ENCODE peak calls at places on chromosomes 7 and 10, in four cellular contexts. R is SK-N-SH, Z is GM23248, J is PC-3. G is an unnamed sample.

GRCh38 chr7:114864278-114864677 is 57.6 kb upstream of the MDFIC start:
- DNase-seq in R (no peak), Z (peak; percentile 50), J (peak; percentile 48), G (no peak)

GRCh38 chr7:29289156-29290021 is 94.8 kb downstream of the CHN2 start:
- DNase-seq in R (no peak), Z (no peak), J (no peak), G (no peak)

GRCh38 chr10:130160775-130161174 is 24.6 kb downstream of the GLRX3 start:
- DNase-seq in R (no peak), Z (no peak), J (no peak), G (peak; percentile 38)

GRCh38 chr7:24504040-24504439 is 69.2 kb upstream of the PALS2 start:
- DNase-seq in R (no peak), Z (no peak), J (no peak), G (no peak)

GRCh38 chr10:70985824-70986336 is 97.5 kb upstream of the PCBD1 start:
- DNase-seq in R (no peak), Z (no peak), J (peak; percentile 74), G (no peak)

GRCh38 chr7:34320926-34321609 is 336.9 kb upstream of the NPSR1 start:
- DNase-seq in R (peak; percentile 78), Z (peak; percentile 80), J (peak; percentile 74), G (peak; percentile 90)

GRCh38 chr7:1264345-1265280 is 31.9 kb downstream of the UNCX start:
- DNase-seq in R (no peak), Z (no peak), J (no peak), G (no peak)

GRCh38 chr7:128742206-128742605 is 3.0 kb downstream of the CALU start:
- DNase-seq in R (no peak), Z (peak; percentile 94), J (peak; percentile 82), G (no peak)

GRCh38 chr10:44292390-44293002 is 92.4 kb downstream of the CXCL12 start:
- DNase-seq in R (no peak), Z (no peak), J (no peak), G (peak; percentile 59)

GRCh38 chr7:27091936-27092752 is 3.7 kb downstream of the HOXA1 start:
- DNase-seq in R (no peak), Z (no peak), J (no peak), G (peak; percentile 83)

GRCh38 chr7:134186801-134187200 is 59.7 kb downstream of the LRGUK start:
- DNase-seq in R (no peak), Z (no peak), J (no peak), G (no peak)

GRCh38 chr7:87312215-87312865 is 33.1 kb upstream of the CROT start:
- DNase-seq in R (peak; percentile 73), Z (peak; percentile 74), J (peak; percentile 75), G (peak; percentile 68)

GRCh38 chr7:130417215-130417614 is 23.6 kb downstream of the CEP41 start:
- DNase-seq in R (no peak), Z (no peak), J (no peak), G (no peak)

GRCh38 chr7:31027161-31027965 is 24.7 kb upstream of the ADCYAP1R1 start:
- DNase-seq in R (peak; percentile 79), Z (peak; percentile 22), J (no peak), G (peak; percentile 58)

GRCh38 chr7:88072715-88073055 is 138.6 kb downstream of the ADAM22 start:
- DNase-seq in R (no peak), Z (no peak), J (no peak), G (no peak)

GRCh38 chr10:102758226-102758932 is 14.6 kb downstream of the WBP1L start:
- DNase-seq in R (no peak), Z (no peak), J (no peak), G (no peak)

GRCh38 chr10:100508691-100509150 is 10.9 kb downstream of the SEC31B start:
- DNase-seq in R (peak; percentile 70), Z (peak; percentile 67), J (peak; percentile 67), G (peak; percentile 91)

GRCh38 chr7:133934262-133934973 is 192.7 kb upstream of the LRGUK start:
- DNase-seq in R (no peak), Z (no peak), J (no peak), G (peak; percentile 65)

GRCh38 chr7:8286118-8286517 is 24.2 kb upstream of the ICA1 start:
- DNase-seq in R (no peak), Z (no peak), J (no peak), G (no peak)

GRCh38 chr7:83520706-83521105 is 128.2 kb downstream of the SEMA3E start:
- DNase-seq in R (no peak), Z (no peak), J (no peak), G (no peak)

GRCh38 chr7:41576176-41576575 is 126.7 kb downstream of the INHBA start:
- DNase-seq in R (no peak), Z (peak; percentile 31), J (peak; percentile 56), G (no peak)

GRCh38 chr7:137592232-137592896 is 248.8 kb upstream of the PTN start:
- DNase-seq in R (peak; percentile 74), Z (peak; percentile 83), J (peak; percentile 85), G (peak; percentile 80)

GRCh38 chr10:7135188-7135587 is 275.6 kb downstream of the SFMBT2 start:
- DNase-seq in R (no peak), Z (no peak), J (no peak), G (no peak)

GRCh38 chr10:7134448-7134847 is 276.4 kb downstream of the SFMBT2 start:
- DNase-seq in R (no peak), Z (no peak), J (no peak), G (no peak)

GRCh38 chr10:7133958-7134357 is 276.9 kb downstream of the SFMBT2 start:
- DNase-seq in R (no peak), Z (no peak), J (no peak), G (no peak)

GRCh38 chr10:7130191-7130911 is 280.5 kb downstream of the SFMBT2 start:
- DNase-seq in R (no peak), Z (no peak), J (no peak), G (no peak)

DNA sequence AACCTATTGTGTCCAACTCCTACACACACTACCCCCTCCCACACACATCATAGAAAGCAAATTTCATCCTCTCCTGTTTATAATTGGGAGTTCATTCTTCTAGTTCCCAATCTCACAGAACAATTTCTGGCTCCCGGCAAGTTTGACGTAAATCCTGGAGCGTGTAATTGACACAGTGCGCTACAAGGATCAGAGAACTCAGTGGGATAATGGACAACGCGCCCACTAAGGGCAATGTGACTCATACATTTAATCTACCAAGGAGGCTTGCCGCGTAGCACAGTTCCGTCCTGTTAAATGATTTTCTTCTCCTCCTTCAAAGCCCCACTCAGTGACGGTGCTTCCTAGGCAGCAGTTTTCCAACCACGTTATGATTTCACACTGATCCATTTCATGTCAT is 277.6 kb downstream of the SFMBT2 start:
- DNase-seq in R (no peak), Z (no peak), J (no peak), G (no peak)
- TF ChIP-seq EZH2phosphoT487 in R (no peak), Z (no peak), J (no peak), G (no peak)

DNA sequence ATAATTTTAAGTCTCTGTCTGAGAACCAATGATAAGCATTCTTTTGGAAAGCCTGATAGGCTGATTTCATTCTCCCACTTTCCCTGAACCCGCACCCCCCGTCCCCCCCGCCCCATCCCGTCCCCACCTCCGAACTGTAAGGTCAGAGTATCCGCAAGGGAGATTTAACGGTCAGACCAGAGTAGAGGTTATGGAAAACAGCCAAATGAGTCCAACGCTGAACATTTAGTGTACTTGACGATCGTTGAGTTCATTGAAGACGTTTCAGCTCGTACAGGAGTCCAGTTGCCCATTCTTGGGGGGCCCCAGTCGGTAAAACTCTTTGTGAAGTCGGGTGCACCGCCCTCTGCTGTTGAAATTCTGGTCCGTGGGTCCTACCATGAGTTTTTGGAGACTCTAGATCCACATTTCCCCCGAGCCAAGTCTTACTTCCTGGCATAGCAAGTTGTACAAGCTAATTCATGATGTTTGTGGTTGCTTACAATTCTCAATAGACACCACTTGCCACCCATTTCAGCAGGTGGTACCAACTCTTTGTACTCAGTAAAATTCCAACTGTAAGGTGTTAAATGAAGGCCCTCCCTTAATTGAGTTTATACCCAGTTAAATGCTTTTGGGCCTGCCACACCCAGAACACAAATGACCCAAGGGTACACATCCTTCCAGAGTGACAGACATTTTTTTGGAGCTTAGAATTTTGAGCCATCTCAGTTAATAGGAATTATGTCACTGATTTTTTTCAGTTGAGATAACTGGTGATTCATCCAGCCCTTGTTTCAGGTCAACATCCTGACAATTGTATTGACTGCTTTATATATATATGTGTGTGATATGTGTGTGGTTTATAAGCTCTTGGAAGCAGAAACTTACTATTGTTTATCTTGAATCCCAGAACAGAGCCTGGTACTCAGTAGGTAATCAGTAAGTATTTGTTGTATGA is 1.2 kb downstream of the MARCHF5 start:
- DNase-seq in R (peak; percentile 59), Z (peak; percentile 74), J (peak; percentile 64), G (peak; percentile 54)
- H2AFZ ChIP-seq in R (no peak overlapping the region), Z (peak overlapping the region; percentile 99), J (no peak overlapping the region), G (no peak overlapping the region)

GRCh38 chr10:5840314-5841307 is 27.4 kb upstream of the GDI2 start:
- DNase-seq in R (no peak), Z (no peak), J (no peak), G (no peak)

GRCh38 chr10:5841965-5842364 is 28.7 kb upstream of the GDI2 start:
- DNase-seq in R (no peak), Z (no peak), J (no peak), G (no peak)

GRCh38 chr10:5843814-5844705 is 30.8 kb upstream of the GDI2 start:
- DNase-seq in R (no peak), Z (no peak), J (no peak), G (no peak)
- TF ChIP-seq EZH2phosphoT487 in R (no peak), Z (no peak), J (no peak), G (no peak)

GRCh38 chr7:155257482-155258232 is 40.0 kb upstream of the INSIG1 start:
- DNase-seq in R (peak; percentile 86), Z (peak; percentile 89), J (peak; percentile 38), G (no peak)
- H2AFZ ChIP-seq in R (no peak overlapping the region), Z (peak overlapping the region; percentile 61), J (no peak overlapping the region), G (no peak overlapping the region)

GRCh38 chr10:75462865-75463264 is 31.4 kb downstream of the LRMDA start:
- DNase-seq in R (no peak), Z (no peak), J (no peak), G (peak; percentile 16)

GRCh38 chr10:75465110-75465509 is 33.7 kb downstream of the LRMDA start:
- DNase-seq in R (no peak), Z (no peak), J (no peak), G (no peak)

GRCh38 chr10:75466886-75467285 is 35.5 kb downstream of the LRMDA start:
- DNase-seq in R (no peak), Z (peak; percentile 83), J (peak; percentile 50), G (no peak)

GRCh38 chr10:75466016-75466415 is 34.6 kb downstream of the LRMDA start:
- DNase-seq in R (no peak), Z (no peak), J (no peak), G (no peak)

DNA sequence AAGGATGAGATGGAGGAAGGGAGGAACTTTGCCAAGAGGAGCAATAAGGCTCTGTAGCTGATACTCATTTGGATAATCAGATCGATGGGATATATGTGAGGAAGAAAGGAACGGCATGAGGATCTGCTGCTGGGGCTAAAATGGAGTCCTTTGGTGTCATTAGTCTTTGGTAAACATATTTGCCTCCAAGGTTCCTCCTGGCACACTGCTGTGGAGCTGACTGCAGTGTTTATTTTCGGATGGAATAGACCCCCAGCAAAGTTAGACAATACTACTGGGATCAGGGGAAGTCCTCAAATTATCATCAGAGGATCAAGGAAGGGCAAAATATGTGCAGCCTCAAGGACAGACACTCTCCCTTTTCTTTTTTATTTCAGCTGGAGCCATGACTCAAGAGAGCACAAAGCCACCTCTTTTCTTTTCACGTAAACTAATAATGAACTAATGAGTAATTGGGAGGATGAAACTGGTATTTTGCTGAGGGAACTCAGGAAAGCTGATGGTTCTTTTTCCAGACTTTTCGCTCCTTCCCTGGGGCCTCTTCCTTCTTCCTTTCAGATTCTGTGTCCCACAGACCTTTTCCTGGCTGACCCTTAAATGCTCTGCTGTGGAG is 33.2 kb downstream of the LRMDA start:
- DNase-seq in R (no peak), Z (no peak), J (no peak), G (no peak)
- TF ChIP-seq EZH2phosphoT487 in R (no peak), Z (no peak), J (no peak), G (no peak)